ENCODE peak calls at places on chromosomes 12 and 14, in five cellular contexts. One of them, this sample, is unnamed.

GRCh38 chr14:78405071-78405856 is 235.1 kb downstream of the NRXN3 start:
- DNase-seq in left ventricle myocardium inferior: no peak
- DNase-seq in tibial artery: no peak
- DNase-seq in CD4-positive, alpha-beta T cell: no peak
- DNase-seq in CD8-positive, alpha-beta T cell: no peak
- DNase-seq in this sample: no peak

GRCh38 chr14:39016733-39017095 is 86.3 kb downstream of the SEC23A start:
- DNase-seq in left ventricle myocardium inferior: no peak
- DNase-seq in CD8-positive, alpha-beta T cell: no peak
- DNase-seq in CD4-positive, alpha-beta T cell: no peak
- DNase-seq in tibial artery: no peak
- DNase-seq in this sample: no peak

GRCh38 chr14:24145700-24146621 is at the start of gene PSME2:
- DNase-seq in CD4-positive, alpha-beta T cell: no peak
- DNase-seq in tibial artery: no peak
- DNase-seq in left ventricle myocardium inferior: no peak
- DNase-seq in CD8-positive, alpha-beta T cell: no peak
- DNase-seq in this sample: no peak

GRCh38 chr12:111570090-111570961 is 28.8 kb downstream of the ATXN2 start:
- DNase-seq in left ventricle myocardium inferior: no peak
- DNase-seq in tibial artery: no peak
- DNase-seq in CD8-positive, alpha-beta T cell: no peak
- DNase-seq in CD4-positive, alpha-beta T cell: no peak
- DNase-seq in this sample: no peak

GRCh38 chr12:103640410-103640809 is 53.3 kb downstream of the STAB2 start:
- DNase-seq in tibial artery: no peak
- DNase-seq in left ventricle myocardium inferior: no peak
- DNase-seq in CD4-positive, alpha-beta T cell: no peak
- DNase-seq in CD8-positive, alpha-beta T cell: no peak
- DNase-seq in this sample: no peak

GRCh38 chr14:54627718-54628345 is 60.9 kb downstream of the SAMD4A start:
- DNase-seq in tibial artery: peak
- DNase-seq in left ventricle myocardium inferior: peak
- DNase-seq in CD4-positive, alpha-beta T cell: no peak
- DNase-seq in CD8-positive, alpha-beta T cell: no peak
- DNase-seq in this sample: peak

GRCh38 chr12:91991397-91992187 is 154.1 kb downstream of the BTG1 start:
- DNase-seq in CD8-positive, alpha-beta T cell: no peak
- DNase-seq in tibial artery: no peak
- DNase-seq in left ventricle myocardium inferior: no peak
- DNase-seq in CD4-positive, alpha-beta T cell: no peak
- DNase-seq in this sample: no peak

GRCh38 chr12:109763201-109763841 is 49.7 kb downstream of the FAM222A start:
- DNase-seq in left ventricle myocardium inferior: no peak
- DNase-seq in tibial artery: peak
- DNase-seq in CD4-positive, alpha-beta T cell: no peak
- DNase-seq in CD8-positive, alpha-beta T cell: no peak
- DNase-seq in this sample: peak

GRCh38 chr12:25875661-25876060 is 82.8 kb upstream of the RASSF8 start:
- DNase-seq in tibial artery: no peak
- DNase-seq in CD4-positive, alpha-beta T cell: no peak
- DNase-seq in left ventricle myocardium inferior: no peak
- DNase-seq in CD8-positive, alpha-beta T cell: no peak
- DNase-seq in this sample: no peak

GRCh38 chr12:109131522-109132050 is 15.2 kb downstream of the ACACB start:
- DNase-seq in CD8-positive, alpha-beta T cell: no peak
- DNase-seq in CD4-positive, alpha-beta T cell: no peak
- DNase-seq in left ventricle myocardium inferior: peak
- DNase-seq in tibial artery: peak
- DNase-seq in this sample: peak

GRCh38 chr12:65430571-65431306 is 152.3 kb downstream of the MSRB3 start:
- DNase-seq in tibial artery: no peak
- DNase-seq in CD4-positive, alpha-beta T cell: no peak
- DNase-seq in CD8-positive, alpha-beta T cell: no peak
- DNase-seq in left ventricle myocardium inferior: no peak
- DNase-seq in this sample: no peak

GRCh38 chr12:132257206-132257954 is 72.0 kb downstream of the GALNT9 start:
- DNase-seq in tibial artery: no peak
- DNase-seq in left ventricle myocardium inferior: no peak
- DNase-seq in CD8-positive, alpha-beta T cell: no peak
- DNase-seq in CD4-positive, alpha-beta T cell: no peak
- DNase-seq in this sample: no peak

GRCh38 chr12:47438175-47438574 is 267.7 kb downstream of the RPAP3 start:
- DNase-seq in left ventricle myocardium inferior: no peak
- DNase-seq in tibial artery: no peak
- DNase-seq in CD8-positive, alpha-beta T cell: no peak
- DNase-seq in CD4-positive, alpha-beta T cell: no peak
- DNase-seq in this sample: no peak

GRCh38 chr12:124548854-124549378 is 18.5 kb downstream of the NCOR2 start:
- DNase-seq in tibial artery: no peak
- DNase-seq in CD4-positive, alpha-beta T cell: no peak
- DNase-seq in left ventricle myocardium inferior: no peak
- DNase-seq in CD8-positive, alpha-beta T cell: no peak
- DNase-seq in this sample: peak

GRCh38 chr12:67695974-67696373 is 47.4 kb downstream of the DYRK2 start:
- DNase-seq in CD4-positive, alpha-beta T cell: no peak
- DNase-seq in CD8-positive, alpha-beta T cell: no peak
- DNase-seq in left ventricle myocardium inferior: no peak
- DNase-seq in tibial artery: no peak
- DNase-seq in this sample: no peak

GRCh38 chr12:86772688-86773087 is 516.5 kb upstream of the MGAT4C start:
- DNase-seq in tibial artery: no peak
- DNase-seq in CD4-positive, alpha-beta T cell: no peak
- DNase-seq in left ventricle myocardium inferior: no peak
- DNase-seq in CD8-positive, alpha-beta T cell: no peak
- DNase-seq in this sample: no peak

GRCh38 chr12:113822986-113823385 is 143.1 kb downstream of the RBM19 start:
- DNase-seq in left ventricle myocardium inferior: no peak
- DNase-seq in tibial artery: no peak
- DNase-seq in CD4-positive, alpha-beta T cell: no peak
- DNase-seq in CD8-positive, alpha-beta T cell: no peak
- DNase-seq in this sample: no peak

GRCh38 chr14:61941421-61941805 is 179.2 kb downstream of the SNAPC1 start:
- DNase-seq in CD4-positive, alpha-beta T cell: no peak
- DNase-seq in tibial artery: no peak
- DNase-seq in left ventricle myocardium inferior: no peak
- DNase-seq in CD8-positive, alpha-beta T cell: no peak
- DNase-seq in this sample: no peak

GRCh38 chr14:61940669-61941420 is 178.6 kb downstream of the SNAPC1 start:
- DNase-seq in left ventricle myocardium inferior: no peak
- DNase-seq in CD4-positive, alpha-beta T cell: no peak
- DNase-seq in CD8-positive, alpha-beta T cell: no peak
- DNase-seq in tibial artery: no peak
- DNase-seq in this sample: no peak
- H3K27ac ChIP-seq in left ventricle myocardium inferior: no peak
- H3K27ac ChIP-seq in CD4-positive, alpha-beta T cell: no peak
- H3K27ac ChIP-seq in CD8-positive, alpha-beta T cell: no peak
- H3K27ac ChIP-seq in tibial artery: no peak
- H3K27ac ChIP-seq in this sample: no peak

DNA sequence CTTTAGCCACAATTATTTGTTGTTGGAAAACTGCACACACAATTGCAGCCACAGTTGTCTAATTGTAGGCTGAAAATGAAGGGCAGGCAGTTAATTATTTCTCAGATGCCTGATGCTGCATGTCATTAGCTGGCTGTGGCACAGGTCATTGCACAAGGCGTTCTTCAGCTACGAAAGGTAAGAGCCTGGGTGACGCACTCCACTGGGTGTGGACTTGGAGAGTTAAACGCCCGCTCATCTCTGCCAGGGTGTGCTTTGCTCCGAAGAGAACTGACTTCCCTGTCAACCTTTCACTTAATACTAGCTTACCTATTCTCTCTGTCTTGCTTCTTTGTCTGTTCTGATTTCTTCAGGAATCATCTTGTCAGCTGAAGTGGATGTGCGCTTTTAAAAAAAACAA is 91.4 kb upstream of the CPM start:
- DNase-seq in tibial artery: no peak
- DNase-seq in left ventricle myocardium inferior: no peak
- DNase-seq in CD8-positive, alpha-beta T cell: no peak
- DNase-seq in CD4-positive, alpha-beta T cell: no peak
- DNase-seq in this sample: no peak
- H3K27ac ChIP-seq in tibial artery: no peak
- H3K27ac ChIP-seq in left ventricle myocardium inferior: no peak
- H3K27ac ChIP-seq in CD8-positive, alpha-beta T cell: no peak
- H3K27ac ChIP-seq in CD4-positive, alpha-beta T cell: no peak
- H3K27ac ChIP-seq in this sample: no peak

GRCh38 chr12:52254965-52255751 is 19.3 kb upstream of the KRT86 start:
- DNase-seq in tibial artery: peak
- DNase-seq in CD4-positive, alpha-beta T cell: no peak
- DNase-seq in CD8-positive, alpha-beta T cell: no peak
- DNase-seq in left ventricle myocardium inferior: no peak
- DNase-seq in this sample: no peak
- H3K27ac ChIP-seq in tibial artery: no peak
- H3K27ac ChIP-seq in CD4-positive, alpha-beta T cell: no peak
- H3K27ac ChIP-seq in CD8-positive, alpha-beta T cell: no peak
- H3K27ac ChIP-seq in left ventricle myocardium inferior: no peak
- H3K27ac ChIP-seq in this sample: no peak

GRCh38 chr14:100134591-100134990 is 24.9 kb downstream of the DEGS2 start:
- DNase-seq in CD8-positive, alpha-beta T cell: no peak
- DNase-seq in left ventricle myocardium inferior: no peak
- DNase-seq in CD4-positive, alpha-beta T cell: no peak
- DNase-seq in tibial artery: no peak
- DNase-seq in this sample: no peak
- H3K27ac ChIP-seq in CD8-positive, alpha-beta T cell: no peak
- H3K27ac ChIP-seq in left ventricle myocardium inferior: no peak
- H3K27ac ChIP-seq in CD4-positive, alpha-beta T cell: peak
- H3K27ac ChIP-seq in tibial artery: no peak
- H3K27ac ChIP-seq in this sample: no peak

This sample was measured in heart left ventricle.